ENCODE peak calls at places on chromosome 6, in eight cellular contexts. O is gastrocnemius medialis; B is naive thymus-derived CD8-positive, alpha-beta T cell; F is effector memory CD8-positive, alpha-beta T cell; Q is activated CD8-positive, alpha-beta memory T cell treated with anti-CD3 and anti-CD28 coated beads, Interleukin-2, amount 10 ng/mL, durations not matched to agents 7 days and 5 days; V is mucosa of descending colon; K is naive thymus-derived CD4-positive, alpha-beta T cell; W is T-helper 17 cell. S is an unnamed sample.

GRCh38 chr6:21208796-21209186 is 384.8 kb upstream of the SOX4 start:
- ATAC-seq in O (no peak), B (no peak), F (no peak), Q (no peak), V (no peak), K (no peak), W (no peak), S (no peak)

GRCh38 chr6:53306819-53307347 is 41.9 kb downstream of the ELOVL5 start:
- ATAC-seq in O (no peak), B (no peak), F (peak; percentile 5), Q (peak; percentile 83), V (peak; percentile 73), K (no peak), W (peak; percentile 17), S (peak; percentile 90)

GRCh38 chr6:41396335-41396734 is 60.9 kb downstream of the NCR2 start:
- ATAC-seq in O (no peak), B (no peak), F (no peak), Q (no peak), V (no peak), K (no peak), W (no peak), S (no peak)

GRCh38 chr6:7761047-7761446 is 35.1 kb downstream of the BMP6 start:
- ATAC-seq in O (no peak), B (no peak), F (no peak), Q (no peak), V (no peak), K (no peak), W (no peak), S (peak; percentile 68)

GRCh38 chr6:54011277-54011648 is 100.0 kb upstream of the MLIP start:
- ATAC-seq in O (no peak), B (no peak), F (no peak), Q (no peak), V (no peak), K (no peak), W (no peak), S (no peak)

GRCh38 chr6:31901415-31901952 is 402 bp downstream of the ZBTB12 start:
- ATAC-seq in O (peak; percentile 16), B (peak; percentile 36), F (peak; percentile 19), Q (no peak), V (peak; percentile 12), K (peak; percentile 30), W (peak; percentile 19), S (peak; percentile 20)

GRCh38 chr6:108565091-108565766 is 4.5 kb downstream of the FOXO3 start:
- ATAC-seq in O (peak; percentile 0), B (peak; percentile 89), F (peak; percentile 60), Q (peak; percentile 55), V (no peak), K (peak; percentile 65), W (peak; percentile 75), S (no peak)

GRCh38 chr6:163548624-163549023 is 134.1 kb downstream of the QKI start:
- ATAC-seq in O (no peak), B (no peak), F (no peak), Q (no peak), V (no peak), K (no peak), W (no peak), S (no peak)

GRCh38 chr6:77474973-77475372 is 11.7 kb upstream of the HTR1B start:
- ATAC-seq in O (no peak), B (no peak), F (no peak), Q (no peak), V (no peak), K (no peak), W (no peak), S (no peak)

GRCh38 chr6:106087548-106088325 is 1.6 kb downstream of the PRDM1 start:
- ATAC-seq in O (peak; percentile 30), B (no peak), F (no peak), Q (no peak), V (no peak), K (no peak), W (no peak), S (peak; percentile 18)

GRCh38 chr6:168778201-168778600 is 337.2 kb downstream of the SMOC2 start:
- ATAC-seq in O (no peak), B (no peak), F (no peak), Q (no peak), V (peak; percentile 35), K (no peak), W (no peak), S (no peak)

S was measured in esophagus mucosa.